ENCODE peak calls at places on chromosomes 16 and 17, in six cellular contexts. G, Q, Z, N, E and I are unnamed samples.

GRCh38 chr17:36000730-36001108 is 634 bp downstream of the CCL15 start:
- DNase-seq in G (no peak), Q (peak; percentile 61), Z (no peak), N (no peak), E (peak; percentile 36), I (no peak)

GRCh38 chr16:69823831-69824563 is 61.9 kb downstream of the WWP2 start:
- DNase-seq in G (no peak), Q (no peak), Z (peak; percentile 25), N (no peak), E (no peak), I (no peak)

GRCh38 chr16:89605186-89605970 is 8.1 kb upstream of the DPEP1 start:
- DNase-seq in G (no peak), Q (no peak), Z (no peak), N (no peak), E (no peak), I (no peak)

GRCh38 chr17:29246638-29247037 is at the start of gene CRYBA1:
- DNase-seq in G (no peak), Q (no peak), Z (no peak), N (no peak), E (no peak), I (no peak)

GRCh38 chr16:88785106-88785924 is at the start of gene PIEZO1:
- DNase-seq in G (peak; percentile 43), Q (peak; percentile 87), Z (peak; percentile 78), N (peak; percentile 66), E (peak; percentile 82), I (no peak)

GRCh38 chr17:49600949-49601348 is 25.3 kb downstream of the NXPH3 start:
- DNase-seq in G (no peak), Q (no peak), Z (no peak), N (no peak), E (no peak), I (no peak)

GRCh38 chr17:32882734-32883133 is 5.8 kb upstream of the MYO1D start:
- DNase-seq in G (no peak), Q (no peak), Z (no peak), N (no peak), E (no peak), I (no peak)

GRCh38 chr17:51078009-51078592 is 42.6 kb downstream of the SPAG9 start:
- DNase-seq in G (no peak), Q (no peak), Z (no peak), N (no peak), E (no peak), I (no peak)

GRCh38 chr17:1882836-1883235 is 53.0 kb downstream of the RPA1 start:
- DNase-seq in G (peak; percentile 68), Q (no peak), Z (no peak), N (no peak), E (peak; percentile 32), I (no peak)

GRCh38 chr17:8658800-8659199 is 28.3 kb upstream of the MYH10 start:
- DNase-seq in G (no peak), Q (no peak), Z (no peak), N (no peak), E (no peak), I (no peak)

GRCh38 chr16:77660311-77660710 is 62.0 kb upstream of the NUDT7 start:
- DNase-seq in G (peak; percentile 14), Q (no peak), Z (no peak), N (no peak), E (no peak), I (no peak)

GRCh38 chr17:841313-841712 is 59.2 kb downstream of the MRM3 start:
- DNase-seq in G (no peak), Q (peak; percentile 61), Z (no peak), N (no peak), E (no peak), I (no peak)

GRCh38 chr17:14784997-14785696 is 480.0 kb downstream of the PMP22 start:
- DNase-seq in G (peak; percentile 34), Q (no peak), Z (no peak), N (no peak), E (no peak), I (no peak)

GRCh38 chr17:13182854-13183253 is 165.0 kb upstream of the ELAC2 start:
- DNase-seq in G (no peak), Q (peak; percentile 47), Z (no peak), N (no peak), E (peak; percentile 21), I (no peak)

GRCh38 chr16:11164482-11165270 is 91.3 kb downstream of the SOCS1 start:
- DNase-seq in G (no peak), Q (peak; percentile 30), Z (no peak), N (no peak), E (no peak), I (no peak)

GRCh38 chr17:2828396-2829038 is 32.3 kb downstream of the RAP1GAP2 start:
- DNase-seq in G (peak; percentile 87), Q (peak; percentile 89), Z (peak; percentile 84), N (peak; percentile 56), E (peak; percentile 87), I (peak; percentile 88)

GRCh38 chr17:2624292-2624731 is 30.9 kb downstream of the PAFAH1B1 start:
- DNase-seq in G (no peak), Q (no peak), Z (no peak), N (no peak), E (no peak), I (no peak)

GRCh38 chr16:56732366-56732765 is 2.4 kb downstream of the NUP93 start:
- DNase-seq in G (no peak), Q (no peak), Z (no peak), N (no peak), E (no peak), I (no peak)

GRCh38 chr16:78249056-78249455 is 149.6 kb downstream of the WWOX start:
- DNase-seq in G (peak; percentile 29), Q (no peak), Z (no peak), N (no peak), E (no peak), I (no peak)

GRCh38 chr17:37530420-37530819 is 40.7 kb downstream of the DUSP14 start:
- DNase-seq in G (no peak), Q (no peak), Z (no peak), N (no peak), E (no peak), I (no peak)

GRCh38 chr16:83744521-83744981 is 63.2 kb upstream of the HSBP1 start:
- DNase-seq in G (no peak), Q (no peak), Z (peak; percentile 23), N (no peak), E (no peak), I (no peak)

GRCh38 chr16:278863-279366 is 1.5 kb upstream of the ARHGDIG start:
- DNase-seq in G (no peak), Q (no peak), Z (no peak), N (no peak), E (no peak), I (no peak)

GRCh38 chr17:9768381-9768934 is 22.9 kb downstream of the DHRS7C start:
- DNase-seq in G (no peak), Q (no peak), Z (no peak), N (no peak), E (no peak), I (no peak)

DNA sequence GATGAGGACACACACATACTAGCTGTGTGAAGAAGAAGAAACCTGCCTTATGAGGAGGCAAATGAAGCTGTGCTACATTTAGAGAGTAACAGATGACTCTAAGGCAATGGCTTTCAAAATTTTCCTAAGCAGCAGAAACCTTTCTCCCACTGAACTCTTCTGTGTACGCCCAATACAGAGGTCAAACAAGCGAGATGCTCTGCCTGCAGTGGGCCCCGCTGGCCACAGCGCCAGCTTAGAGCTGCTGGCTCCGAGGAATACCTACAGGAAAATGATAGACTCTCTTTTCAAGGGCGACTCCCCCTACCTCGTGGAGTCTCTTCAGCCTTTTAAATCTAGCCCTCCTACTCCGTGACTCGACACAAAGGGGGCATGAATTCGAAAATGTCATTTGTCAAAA is 39.2 kb downstream of the GNA13 start:
- DNase-seq in G (no peak), Q (no peak), Z (no peak), N (no peak), E (no peak), I (no peak)
- TF ChIP-seq CTCF in G (no peak), Q (no peak), Z (no peak), N (no peak), E (no peak), I (no peak)

GRCh38 chr17:28071179-28071578 is 28.7 kb downstream of the NLK start:
- DNase-seq in G (no peak), Q (no peak), Z (no peak), N (no peak), E (no peak), I (no peak)

GRCh38 chr17:28071891-28072606 is 29.6 kb downstream of the NLK start:
- DNase-seq in G (no peak), Q (no peak), Z (no peak), N (no peak), E (no peak), I (no peak)

GRCh38 chr17:28074010-28074409 is 31.5 kb downstream of the NLK start:
- DNase-seq in G (no peak), Q (no peak), Z (no peak), N (no peak), E (no peak), I (no peak)

GRCh38 chr17:28076138-28076537 is 33.7 kb downstream of the NLK start:
- DNase-seq in G (no peak), Q (no peak), Z (no peak), N (no peak), E (no peak), I (no peak)

DNA sequence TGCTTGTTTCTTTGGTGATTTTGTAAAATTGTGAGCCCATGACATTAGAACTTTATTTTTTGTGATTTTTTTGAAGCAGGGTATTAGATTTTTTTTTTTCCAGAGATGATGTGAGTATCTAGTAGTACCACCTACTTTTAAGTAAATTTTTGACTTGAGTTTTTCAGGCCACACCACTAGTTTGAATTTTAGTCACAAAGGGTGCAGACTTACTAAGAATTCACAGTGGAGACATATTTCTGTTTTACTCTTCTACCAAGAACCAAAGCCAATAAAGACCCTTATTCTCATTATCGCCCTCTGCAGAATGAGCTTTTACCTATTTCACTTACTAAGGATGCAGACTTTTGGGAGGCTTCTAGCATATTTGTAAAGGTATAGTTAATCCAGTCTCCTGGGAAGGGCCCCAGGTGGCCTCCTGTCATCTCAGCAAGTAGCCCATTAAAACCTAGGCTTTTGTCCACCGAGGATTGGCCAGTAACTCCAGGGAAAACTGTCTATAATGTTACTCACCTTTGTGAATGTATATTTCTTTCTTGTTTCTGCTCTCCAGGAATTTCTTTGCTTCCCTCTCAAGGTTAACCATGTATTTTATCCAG is 30.6 kb downstream of the NLK start:
- DNase-seq in G (no peak), Q (no peak), Z (no peak), N (no peak), E (no peak), I (no peak)
- TF ChIP-seq CTCF in G (no peak), Q (no peak), Z (no peak), N (no peak), E (no peak), I (no peak)

DNA sequence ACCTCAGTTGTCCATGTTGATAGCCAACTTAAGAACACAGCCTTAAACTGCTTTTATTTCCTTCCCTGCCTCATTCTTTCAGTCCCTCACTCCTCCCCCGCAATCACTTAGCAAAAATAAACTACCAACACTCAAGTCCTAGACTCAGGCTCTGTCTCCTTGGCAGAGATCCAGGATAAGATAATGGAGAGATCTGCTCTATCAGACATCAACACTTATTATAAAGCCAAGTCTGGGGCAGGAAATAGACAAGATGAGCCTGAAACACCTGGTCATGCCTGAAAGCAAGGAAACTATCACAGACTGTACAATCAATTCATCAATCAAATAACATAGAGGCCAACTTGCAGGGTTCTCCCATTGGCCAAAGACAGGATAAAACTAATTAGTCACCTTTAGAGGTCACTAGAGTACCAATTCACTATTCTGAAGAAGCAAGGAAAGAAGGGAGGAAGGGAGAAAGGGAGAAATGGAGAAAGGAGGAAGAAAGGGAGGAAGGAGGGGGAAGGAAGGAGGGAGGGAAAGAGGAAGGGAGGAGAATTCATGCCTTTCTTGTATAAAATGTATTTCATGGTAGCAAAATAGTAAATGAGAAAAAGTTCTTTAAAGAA is 15.6 kb downstream of the HYDIN start:
- DNase-seq in G (no peak), Q (no peak), Z (no peak), N (no peak), E (no peak), I (no peak)
- TF ChIP-seq CTCF in G (no peak), Q (peak; percentile 54), Z (no peak), N (no peak), E (no peak), I (no peak)

GRCh38 chr16:12468552-12468951 is 335.1 kb downstream of the CPPED1 start:
- DNase-seq in G (no peak), Q (no peak), Z (no peak), N (no peak), E (no peak), I (no peak)
- TF ChIP-seq CTCF in G (peak; percentile 40), Q (no peak), Z (no peak), N (peak; percentile 45), E (no peak), I (peak; percentile 51)